ENCODE peak calls at places on chromosomes 7 and 10, in ten cellular contexts. E, N, T, A, D, L, Z, K, Y and I are unnamed samples.
A peak's percentile ranks its signal among the peaks of the same experiment; 100 is the strongest.

GRCh38 chr10:31341552-31341951 is 22.5 kb downstream of the ZEB1 start:
- DNase-seq in E (no peak), N (no peak), T (no peak), A (no peak), D (no peak), L (no peak), Z (no peak), K (no peak), Y (no peak), I (no peak)

GRCh38 chr10:124378817-124379510 is 39.8 kb downstream of the OAT start:
- DNase-seq in E (peak; percentile 38), N (peak; percentile 57), T (no peak), A (no peak), D (no peak), L (no peak), Z (no peak), K (no peak), Y (peak; percentile 18), I (no peak)

GRCh38 chr10:101569838-101570763 is 18.0 kb downstream of the POLL start:
- DNase-seq in E (peak; percentile 66), N (peak; percentile 84), T (peak; percentile 72), A (peak; percentile 85), D (peak; percentile 84), L (peak; percentile 93), Z (peak; percentile 85), K (peak; percentile 88), Y (peak; percentile 48), I (peak; percentile 8)

GRCh38 chr7:106110238-106110560 is 1.9 kb downstream of the SYPL1 start:
- DNase-seq in E (no peak), N (no peak), T (no peak), A (no peak), D (no peak), L (peak; percentile 39), Z (peak; percentile 40), K (no peak), Y (no peak), I (no peak)

GRCh38 chr7:26457702-26458327 is 166.2 kb downstream of the SNX10 start:
- DNase-seq in E (no peak), N (no peak), T (no peak), A (no peak), D (no peak), L (no peak), Z (peak; percentile 19), K (no peak), Y (no peak), I (no peak)

GRCh38 chr7:27203378-27203953 is 3.6 kb upstream of the HOXA13 start:
- DNase-seq in E (no peak), N (no peak), T (no peak), A (no peak), D (no peak), L (no peak), Z (no peak), K (no peak), Y (no peak), I (no peak)

GRCh38 chr7:83921798-83922607 is 272.6 kb downstream of the SEMA3A start:
- DNase-seq in E (no peak), N (no peak), T (no peak), A (no peak), D (no peak), L (peak; percentile 59), Z (peak; percentile 73), K (no peak), Y (peak; percentile 44), I (peak; percentile 22)

GRCh38 chr10:8048281-8049008 is 6.0 kb upstream of the GATA3 start:
- DNase-seq in E (no peak), N (no peak), T (no peak), A (no peak), D (no peak), L (no peak), Z (no peak), K (no peak), Y (no peak), I (no peak)

DNA sequence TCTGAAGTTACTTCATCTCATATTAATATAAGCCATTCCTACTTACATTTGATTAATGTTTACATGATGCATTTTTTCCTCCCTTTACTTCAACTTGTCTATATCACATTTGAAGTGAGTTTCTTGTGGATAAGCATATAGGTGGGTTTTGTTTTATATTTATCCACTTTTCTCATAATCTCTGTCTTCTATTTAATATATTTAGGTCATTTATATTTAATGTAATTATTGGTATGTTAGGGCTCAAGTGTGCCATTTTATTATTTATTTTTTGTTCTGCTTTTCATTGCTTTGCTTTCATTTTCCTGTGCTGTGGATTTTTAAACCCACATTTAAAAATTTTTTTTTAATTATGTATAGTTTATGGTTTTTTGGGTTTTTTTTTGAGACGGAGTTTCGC is 54.8 kb downstream of the OGDH start:
- DNase-seq in E (no peak), N (no peak), T (no peak), A (no peak), D (no peak), L (no peak), Z (no peak), K (no peak), Y (no peak), I (no peak)
- H3K36me3 ChIP-seq in E (peaks cover 14% of the 10 kb centered on the region), N (peaks cover 24% of the 10 kb centered on the region), T (peaks cover 7% of the 10 kb centered on the region), A (peaks cover 3% of the 10 kb centered on the region), D (peaks cover 21% of the 10 kb centered on the region), L (peaks cover 29% of the 10 kb centered on the region), Z (peaks cover 30% of the 10 kb centered on the region), K (peaks cover 63% of the 10 kb centered on the region), Y (peaks cover 2% of the 10 kb centered on the region), I (peaks cover 21% of the 10 kb centered on the region)

GRCh38 chr10:131078131-131078881 is 233.2 kb downstream of the TCERG1L start:
- DNase-seq in E (no peak), N (no peak), T (no peak), A (no peak), D (no peak), L (no peak), Z (no peak), K (no peak), Y (no peak), I (no peak)

GRCh38 chr10:131077724-131078123 is 233.8 kb downstream of the TCERG1L start:
- DNase-seq in E (no peak), N (no peak), T (no peak), A (no peak), D (no peak), L (no peak), Z (no peak), K (no peak), Y (no peak), I (no peak)

GRCh38 chr10:131076341-131076740 is 235.2 kb downstream of the TCERG1L start:
- DNase-seq in E (no peak), N (no peak), T (no peak), A (no peak), D (no peak), L (no peak), Z (no peak), K (no peak), Y (no peak), I (no peak)

GRCh38 chr10:131075218-131075770 is 236.2 kb downstream of the TCERG1L start:
- DNase-seq in E (no peak), N (no peak), T (no peak), A (no peak), D (no peak), L (no peak), Z (no peak), K (no peak), Y (no peak), I (no peak)

DNA sequence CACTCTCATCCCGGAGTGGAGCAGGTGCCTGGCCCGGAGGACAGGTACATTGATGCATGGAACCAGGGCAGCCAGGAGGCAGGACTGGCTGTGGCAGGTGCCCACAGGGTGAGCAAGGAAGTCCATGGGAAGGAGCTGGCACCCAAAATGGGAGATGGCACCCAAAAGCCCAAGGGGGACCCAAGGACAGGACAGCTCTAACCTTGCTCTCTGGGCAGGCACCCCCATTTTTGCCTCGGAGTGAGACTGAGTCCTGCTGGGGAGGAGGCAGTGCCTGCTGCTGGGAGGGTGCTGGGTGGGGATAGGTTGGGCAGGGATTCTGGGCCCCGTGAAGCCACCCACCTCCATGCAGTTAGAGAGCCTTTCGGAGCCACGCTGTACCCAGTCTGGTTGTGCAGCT is 234.5 kb downstream of the TCERG1L start:
- DNase-seq in E (no peak), N (no peak), T (no peak), A (no peak), D (no peak), L (no peak), Z (no peak), K (no peak), Y (no peak), I (no peak)
- H3K9me3 ChIP-seq in E (no peaks in the 10 kb centered on the region), N (no peaks in the 10 kb centered on the region), T (no peaks in the 10 kb centered on the region), A (no peaks in the 10 kb centered on the region), D (no peaks in the 10 kb centered on the region), L (no peaks in the 10 kb centered on the region), Z (no peaks in the 10 kb centered on the region), K (no peaks in the 10 kb centered on the region), Y (peaks cover 6% of the 10 kb centered on the region), I (peaks cover 20% of the 10 kb centered on the region)

GRCh38 chr10:117736655-117737054 is 194.1 kb downstream of the EMX2 start:
- DNase-seq in E (no peak), N (no peak), T (no peak), A (no peak), D (no peak), L (no peak), Z (peak; percentile 81), K (no peak), Y (no peak), I (no peak)

GRCh38 chr10:117740696-117741222 is 198.2 kb downstream of the EMX2 start:
- DNase-seq in E (no peak), N (no peak), T (no peak), A (no peak), D (peak; percentile 50), L (no peak), Z (no peak), K (no peak), Y (no peak), I (no peak)

GRCh38 chr10:117740088-117740487 is 197.5 kb downstream of the EMX2 start:
- DNase-seq in E (no peak), N (no peak), T (no peak), A (no peak), D (no peak), L (no peak), Z (peak; percentile 12), K (no peak), Y (no peak), I (no peak)

GRCh38 chr10:117729156-117729555 is 186.6 kb downstream of the EMX2 start:
- DNase-seq in E (no peak), N (no peak), T (no peak), A (no peak), D (no peak), L (no peak), Z (no peak), K (no peak), Y (no peak), I (no peak)

GRCh38 chr10:117734626-117735405 is 192.3 kb downstream of the EMX2 start:
- DNase-seq in E (no peak), N (no peak), T (no peak), A (no peak), D (no peak), L (no peak), Z (no peak), K (no peak), Y (no peak), I (no peak)
- H3K27me3 ChIP-seq in E (peaks cover 11% of the 10 kb centered on the region), N (peaks cover 22% of the 10 kb centered on the region), T (peaks cover 29% of the 10 kb centered on the region), A (peaks cover 22% of the 10 kb centered on the region), D (no peaks in the 10 kb centered on the region), L (peaks cover 18% of the 10 kb centered on the region), Z (no peaks in the 10 kb centered on the region), K (peaks cover 67% of the 10 kb centered on the region), Y (no peaks in the 10 kb centered on the region), I (peaks cover 14% of the 10 kb centered on the region)

GRCh38 chr7:123687727-123688126 is 32.1 kb downstream of the LMOD2 start:
- DNase-seq in E (no peak), N (no peak), T (no peak), A (no peak), D (no peak), L (no peak), Z (no peak), K (no peak), Y (no peak), I (no peak)

GRCh38 chr7:123687161-123687560 is 31.5 kb downstream of the LMOD2 start:
- DNase-seq in E (no peak), N (no peak), T (no peak), A (no peak), D (no peak), L (no peak), Z (no peak), K (no peak), Y (no peak), I (no peak)

GRCh38 chr7:123690550-123690949 is 34.9 kb downstream of the LMOD2 start:
- DNase-seq in E (no peak), N (no peak), T (no peak), A (no peak), D (no peak), L (no peak), Z (no peak), K (no peak), Y (no peak), I (no peak)

GRCh38 chr7:123689250-123689649 is 33.6 kb downstream of the LMOD2 start:
- DNase-seq in E (no peak), N (no peak), T (no peak), A (no peak), D (no peak), L (no peak), Z (no peak), K (no peak), Y (no peak), I (no peak)

DNA sequence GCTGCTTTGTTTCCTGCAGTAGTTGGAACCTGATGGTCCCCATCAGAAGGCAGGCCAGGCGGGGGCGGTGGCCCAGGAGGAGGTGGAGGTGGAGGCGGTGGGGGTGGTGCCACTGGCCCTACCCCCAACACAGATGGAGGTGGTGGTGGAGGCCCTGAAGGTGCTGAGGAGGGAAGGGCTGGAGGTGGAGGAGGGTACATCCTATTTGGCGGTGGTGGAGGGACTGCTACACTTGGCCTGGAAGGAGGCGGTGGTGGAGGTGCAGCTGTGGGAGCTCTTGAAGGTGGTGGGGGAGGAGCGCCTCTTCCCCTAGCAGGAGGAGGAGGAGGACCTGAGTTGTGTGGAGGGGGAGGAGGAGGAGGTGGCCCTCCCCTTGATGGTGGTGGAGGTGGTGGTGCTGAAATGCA is 36.8 kb downstream of the LMOD2 start:
- DNase-seq in E (no peak), N (no peak), T (no peak), A (no peak), D (peak; percentile 21), L (no peak), Z (no peak), K (no peak), Y (no peak), I (no peak)
- H3K36me3 ChIP-seq in E (peaks cover 7% of the 10 kb centered on the region), N (peaks cover 52% of the 10 kb centered on the region), T (peaks cover 29% of the 10 kb centered on the region), A (peaks cover 5% of the 10 kb centered on the region), D (peaks cover 52% of the 10 kb centered on the region), L (peaks cover 73% of the 10 kb centered on the region), Z (peaks cover 57% of the 10 kb centered on the region), K (peaks cover 88% of the 10 kb centered on the region), Y (peaks cover 4% of the 10 kb centered on the region), I (peaks cover 26% of the 10 kb centered on the region)